ENCODE peak calls at places on chromosomes 12 and 14, in five cellular contexts. G, F, T, N and I are unnamed samples.

GRCh38 chr12:122909442-122910288 is 13.7 kb upstream of the VPS37B start:
- DNase-seq in G (no peak), F (no peak), T (no peak), N (no peak), I (no peak)

GRCh38 chr14:97878727-97879126 is 1081.5 kb downstream of the VRK1 start:
- DNase-seq in G (no peak), F (no peak), T (no peak), N (no peak), I (no peak)

GRCh38 chr12:85866929-85867776 is 6.9 kb upstream of the NTS start:
- DNase-seq in G (no peak), F (peak), T (peak), N (peak), I (peak)

GRCh38 chr12:52415870-52416750 is 10.0 kb upstream of the KRT82 start:
- DNase-seq in G (no peak), F (no peak), T (no peak), N (peak), I (no peak)

GRCh38 chr12:124111006-124111405 is 138.0 kb downstream of the ZNF664 start:
- DNase-seq in G (no peak), F (no peak), T (no peak), N (no peak), I (no peak)

GRCh38 chr12:53989227-53990113 is 4.5 kb downstream of the HOXC10 start:
- DNase-seq in G (peak), F (peak), T (no peak), N (peak), I (peak)

GRCh38 chr12:124655317-124656213 is 88.2 kb upstream of the NCOR2 start:
- DNase-seq in G (no peak), F (no peak), T (no peak), N (peak), I (peak)

GRCh38 chr12:90152897-90153624 is 444.4 kb upstream of the ATP2B1 start:
- DNase-seq in G (no peak), F (no peak), T (no peak), N (no peak), I (no peak)

GRCh38 chr12:105272152-105272551 is 36.2 kb upstream of the APPL2 start:
- DNase-seq in G (no peak), F (no peak), T (no peak), N (no peak), I (no peak)

GRCh38 chr12:48973992-48974673 is 2.6 kb upstream of the WNT10B start:
- DNase-seq in G (no peak), F (no peak), T (no peak), N (peak), I (peak)

GRCh38 chr12:123942277-123942653 is 30.4 kb downstream of the CCDC92 start:
- DNase-seq in G (no peak), F (no peak), T (no peak), N (peak), I (no peak)

GRCh38 chr12:25382311-25383106 is 131.8 kb upstream of the KRAS start:
- DNase-seq in G (no peak), F (no peak), T (no peak), N (no peak), I (no peak)

GRCh38 chr14:84707830-84708229 is 822.1 kb upstream of the FLRT2 start:
- DNase-seq in G (no peak), F (no peak), T (no peak), N (no peak), I (no peak)

GRCh38 chr14:48704639-48705038 is 881.5 kb downstream of the RPS29 start:
- DNase-seq in G (no peak), F (no peak), T (no peak), N (no peak), I (no peak)

GRCh38 chr12:11876301-11876700 is 194.4 kb upstream of the BCL2L14 start:
- DNase-seq in G (no peak), F (no peak), T (no peak), N (no peak), I (no peak)

GRCh38 chr12:54282949-54283593 is 2.5 kb downstream of the HNRNPA1 start:
- DNase-seq in G (no peak), F (no peak), T (no peak), N (no peak), I (no peak)

GRCh38 chr14:100623557-100623956 is 36.3 kb upstream of the BEGAIN start:
- DNase-seq in G (no peak), F (no peak), T (no peak), N (no peak), I (no peak)

GRCh38 chr14:32611752-32612151 is 282.7 kb downstream of the AKAP6 start:
- DNase-seq in G (no peak), F (no peak), T (no peak), N (peak), I (no peak)

GRCh38 chr12:26629864-26630263 is 203.1 kb downstream of the ITPR2 start:
- DNase-seq in G (no peak), F (no peak), T (no peak), N (peak), I (peak)

GRCh38 chr14:85319101-85319500 is 210.8 kb upstream of the FLRT2 start:
- DNase-seq in G (no peak), F (no peak), T (no peak), N (no peak), I (no peak)

GRCh38 chr12:50647031-50647430 is 116.9 kb upstream of the ATF1 start:
- DNase-seq in G (no peak), F (no peak), T (no peak), N (no peak), I (no peak)

GRCh38 chr12:53569174-53569557 is 57.0 kb downstream of the ATF7 start:
- DNase-seq in G (no peak), F (no peak), T (no peak), N (peak), I (no peak)

GRCh38 chr14:90539496-90539775 is 142.6 kb downstream of the CALM1 start:
- DNase-seq in G (no peak), F (no peak), T (no peak), N (no peak), I (no peak)

GRCh38 chr12:56677680-56678079 is 10.4 kb downstream of the PTGES3 start:
- DNase-seq in G (no peak), F (no peak), T (no peak), N (no peak), I (no peak)

GRCh38 chr14:24274101-24274543 is 2.7 kb upstream of the RABGGTA start:
- DNase-seq in G (peak), F (no peak), T (no peak), N (peak), I (no peak)

GRCh38 chr12:62848418-62848817 is 86.5 kb downstream of the PPM1H start:
- DNase-seq in G (peak), F (no peak), T (peak), N (peak), I (peak)

GRCh38 chr14:91830777-91831176 is 36.6 kb downstream of the TC2N start:
- DNase-seq in G (peak), F (no peak), T (no peak), N (no peak), I (no peak)

GRCh38 chr12:107492393-107493134 is 193.0 kb upstream of the PWP1 start:
- DNase-seq in G (no peak), F (peak), T (no peak), N (no peak), I (no peak)

GRCh38 chr12:83389237-83389996 is 702.7 kb downstream of the TMTC2 start:
- DNase-seq in G (no peak), F (no peak), T (peak), N (no peak), I (peak)

GRCh38 chr12:46519407-46519806 is 146.8 kb upstream of the SLC38A2 start:
- DNase-seq in G (no peak), F (peak), T (no peak), N (no peak), I (no peak)

GRCh38 chr14:64939817-64940190 is 2.7 kb downstream of the GPX2 start:
- DNase-seq in G (no peak), F (no peak), T (no peak), N (no peak), I (no peak)

GRCh38 chr14:25108959-25109358 is 59.0 kb upstream of the STXBP6 start:
- DNase-seq in G (no peak), F (peak), T (no peak), N (no peak), I (no peak)

GRCh38 chr12:56206373-56207166 is 15.2 kb downstream of the RNF41 start:
- DNase-seq in G (no peak), F (peak), T (no peak), N (peak), I (peak)

GRCh38 chr12:114686421-114687268 is 2.7 kb upstream of the TBX3 start:
- DNase-seq in G (no peak), F (no peak), T (no peak), N (no peak), I (no peak)

GRCh38 chr14:25007832-25008231 is 42.1 kb downstream of the STXBP6 start:
- DNase-seq in G (no peak), F (no peak), T (no peak), N (no peak), I (no peak)

DNA sequence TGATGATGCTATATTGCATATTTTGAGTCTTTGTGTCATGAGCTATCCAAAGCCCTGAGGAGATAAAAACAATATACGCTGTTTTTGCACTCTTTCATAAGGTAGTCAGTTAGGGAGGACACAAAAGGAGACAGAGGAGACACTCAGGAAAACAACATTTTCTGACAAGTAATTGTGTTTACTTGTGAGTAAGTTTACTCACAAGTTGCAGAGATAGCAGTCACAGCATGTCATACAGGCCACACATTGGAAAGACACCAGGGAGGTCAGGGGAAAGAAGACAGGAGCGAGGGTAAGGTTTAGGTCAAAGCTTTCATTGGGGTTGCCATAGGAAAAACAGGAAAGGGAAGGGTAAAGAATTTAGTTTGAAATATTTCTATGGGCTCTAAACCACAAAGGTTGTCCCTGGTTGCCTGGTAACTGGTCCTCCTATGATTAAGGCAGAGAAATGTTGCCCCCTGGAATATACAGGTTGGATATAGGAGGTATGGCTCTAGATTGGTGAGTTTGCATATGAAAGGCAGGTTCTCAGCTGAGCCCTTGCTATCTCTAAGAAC is 7.3 kb upstream of the GABARAPL1 start:
- DNase-seq in G (no peak), F (no peak), T (no peak), N (peak), I (peak)
- TF ChIP-seq RAD21 in G (no peak), F (no peak), T (no peak), N (no peak), I (no peak)

DNA sequence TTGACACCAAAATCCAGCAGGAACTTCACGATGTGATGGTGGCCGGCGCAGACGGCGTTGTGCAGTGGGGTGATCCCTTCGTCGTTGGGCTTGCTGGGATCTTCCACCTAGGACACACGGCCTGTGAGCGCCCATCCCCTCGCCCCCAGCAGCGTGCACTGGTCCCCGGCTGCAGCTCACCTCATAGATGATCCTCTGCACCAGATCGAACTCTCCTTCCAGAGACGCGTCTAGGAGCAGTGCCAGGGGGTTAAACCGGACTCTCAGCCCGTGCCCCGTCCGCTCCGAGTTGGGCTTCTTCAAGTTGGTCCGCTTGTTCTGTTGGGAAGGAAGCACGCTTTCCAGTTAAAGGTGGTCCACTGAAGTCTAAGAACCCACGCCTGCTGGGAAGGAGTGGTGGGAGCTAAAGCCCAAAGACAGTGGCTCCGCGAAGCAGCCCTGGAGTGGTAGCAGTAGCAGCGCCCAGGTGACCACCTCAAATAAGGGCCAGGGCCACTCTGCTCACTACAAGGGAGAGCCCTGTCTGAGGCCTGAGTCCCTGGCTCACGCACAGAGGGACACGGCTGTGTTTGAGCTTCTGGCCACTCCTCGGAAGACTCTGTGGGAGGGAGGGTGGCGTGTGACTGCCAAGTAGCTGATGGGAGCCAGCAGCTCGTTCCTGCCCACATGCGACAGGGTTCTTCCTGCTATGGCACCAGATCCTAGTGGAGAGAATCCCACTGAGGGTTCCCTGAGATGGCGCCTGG is 23.3 kb downstream of the ZFYVE21 start:
- DNase-seq in G (no peak), F (no peak), T (no peak), N (no peak), I (no peak)
- TF ChIP-seq RAD21 in G (no peak), F (no peak), T (no peak), N (no peak), I (no peak)

DNA sequence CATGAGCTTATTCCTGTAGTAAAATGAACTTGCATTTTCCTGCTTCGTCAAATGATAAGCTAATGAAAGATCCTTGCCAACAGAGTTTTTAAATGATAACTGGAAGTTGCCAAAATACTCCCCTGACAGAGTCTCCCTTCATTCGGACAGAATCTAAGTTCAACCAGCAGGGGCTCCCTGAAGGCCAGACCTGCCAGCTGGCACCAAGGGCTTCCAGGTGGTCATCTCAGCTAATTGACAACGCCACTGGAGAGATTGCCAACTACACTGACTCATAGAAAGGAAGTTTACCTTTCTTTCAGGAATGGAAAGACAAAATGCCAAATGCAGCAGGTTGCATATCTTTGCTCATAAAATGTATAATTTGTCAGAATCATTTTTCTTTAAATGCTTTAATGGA is 462.8 kb downstream of the GXYLT1 start:
- DNase-seq in G (no peak), F (no peak), T (no peak), N (no peak), I (no peak)
- TF ChIP-seq RAD21 in G (no peak), F (no peak), T (no peak), N (no peak), I (no peak)

GRCh38 chr14:80231732-80232131 is 20.4 kb upstream of the DIO2 start:
- DNase-seq in G (no peak), F (no peak), T (no peak), N (no peak), I (no peak)
- TF ChIP-seq RAD21 in G (no peak), F (no peak), T (no peak), N (no peak), I (no peak)

DNA sequence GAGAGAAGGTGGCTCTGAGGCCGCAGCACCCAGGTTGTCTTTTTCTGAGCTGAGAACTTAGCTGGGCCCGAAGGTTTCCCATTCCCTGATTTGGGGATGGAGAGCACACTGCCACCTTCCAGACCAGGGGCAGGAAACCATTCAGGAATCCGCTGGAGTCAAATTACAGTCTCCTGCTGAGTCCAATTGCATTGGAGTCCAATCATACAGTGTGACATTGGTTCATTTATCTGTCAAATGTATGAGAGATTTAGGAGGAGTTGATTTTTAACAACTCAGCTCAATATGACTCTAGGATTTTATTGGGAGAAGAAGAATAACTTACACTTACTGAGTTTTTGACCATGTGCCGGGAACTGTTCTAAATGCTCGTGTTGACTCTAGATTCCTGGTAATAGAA is 11.6 kb downstream of the SYNDIG1L start:
- DNase-seq in G (no peak), F (no peak), T (no peak), N (no peak), I (no peak)
- TF ChIP-seq RAD21 in G (no peak), F (no peak), T (no peak), N (no peak), I (no peak)

GRCh38 chr14:69612014-69612758 is 790 bp downstream of the SUSD6 start:
- DNase-seq in G (no peak), F (no peak), T (no peak), N (peak), I (no peak)
- TF ChIP-seq RAD21 in G (no peak), F (peak), T (no peak), N (no peak), I (no peak)

GRCh38 chr12:65511134-65511912 is 232.8 kb downstream of the MSRB3 start:
- DNase-seq in G (no peak), F (no peak), T (no peak), N (no peak), I (no peak)
- TF ChIP-seq RAD21 in G (no peak), F (no peak), T (no peak), N (no peak), I (no peak)

DNA sequence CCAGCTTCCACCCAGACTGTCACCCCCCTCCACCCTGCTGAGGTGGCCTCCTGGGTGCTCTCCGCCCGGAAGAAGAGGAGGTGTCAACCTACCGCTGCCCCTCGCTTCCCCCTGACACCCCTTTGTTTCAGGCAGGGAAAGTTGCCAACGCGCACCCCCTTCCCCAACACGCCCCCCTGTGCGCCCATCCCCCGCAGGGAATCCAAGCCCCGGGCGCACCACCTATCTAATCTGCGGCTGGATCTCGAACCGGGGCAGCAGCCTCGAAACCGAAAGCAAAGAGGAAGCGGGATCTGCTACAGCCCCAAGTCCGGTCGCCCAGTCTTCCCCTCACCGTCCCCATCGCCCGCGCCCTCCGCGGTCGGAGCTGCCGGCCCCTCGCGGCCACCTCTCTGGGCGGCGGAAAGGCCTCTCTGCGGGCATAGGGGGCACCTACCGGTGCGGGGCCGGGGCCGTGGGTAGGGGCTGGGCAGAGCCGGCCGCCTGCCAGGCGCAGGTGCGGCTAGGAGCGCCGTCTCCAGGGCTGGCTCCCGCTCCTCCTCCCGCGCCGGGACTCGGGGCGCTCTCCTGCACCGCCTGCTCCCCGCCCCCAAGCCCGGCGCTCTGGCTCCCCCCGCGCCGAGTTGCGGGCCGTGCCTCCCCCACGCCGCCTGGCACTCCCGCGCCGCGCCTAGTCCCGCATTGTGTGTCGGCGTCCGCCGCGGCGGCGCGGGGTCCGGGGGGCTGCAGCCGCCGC is 18.3 kb upstream of the PLEKHH1 start:
- DNase-seq in G (no peak), F (no peak), T (no peak), N (peak), I (peak)
- TF ChIP-seq RAD21 in G (no peak), F (no peak), T (no peak), N (no peak), I (no peak)